ENCODE peak calls at places on chromosomes 4 and X, in six cellular contexts. One of them, this sample, is unnamed.

GRCh38 chrX:3501833-3502535 is 155.5 kb upstream of the MXRA5 start:
- DNase-seq in C1 segment of cervical spinal cord: no peak
- DNase-seq in Caki2: peak
- DNase-seq in lung: no peak
- DNase-seq in T-helper 9 cell: no peak
- DNase-seq in H9: no peak
- DNase-seq in this sample: no peak

GRCh38 chrX:24676403-24677024 is 17.2 kb upstream of the POLA1 start:
- DNase-seq in C1 segment of cervical spinal cord: no peak
- DNase-seq in Caki2: peak
- DNase-seq in lung: no peak
- DNase-seq in T-helper 9 cell: no peak
- DNase-seq in H9: no peak
- DNase-seq in this sample: no peak

GRCh38 chr4:155952546-155952945 is 1.1 kb downstream of the CTSO start:
- DNase-seq in C1 segment of cervical spinal cord: no peak
- DNase-seq in Caki2: peak
- DNase-seq in lung: no peak
- DNase-seq in T-helper 9 cell: no peak
- DNase-seq in H9: no peak
- DNase-seq in this sample: no peak

GRCh38 chrX:47862680-47863079 is 26.0 kb downstream of the ZNF81 start:
- DNase-seq in C1 segment of cervical spinal cord: no peak
- DNase-seq in Caki2: no peak
- DNase-seq in lung: no peak
- DNase-seq in T-helper 9 cell: no peak
- DNase-seq in H9: no peak
- DNase-seq in this sample: no peak

GRCh38 chrX:133297284-133297683 is 79.1 kb upstream of the TFDP3 start:
- DNase-seq in C1 segment of cervical spinal cord: no peak
- DNase-seq in Caki2: peak
- DNase-seq in lung: no peak
- DNase-seq in T-helper 9 cell: no peak
- DNase-seq in H9: no peak
- DNase-seq in this sample: no peak

GRCh38 chrX:39261446-39262147 is 460.3 kb downstream of the MID1IP1 start:
- DNase-seq in C1 segment of cervical spinal cord: no peak
- DNase-seq in Caki2: peak
- DNase-seq in lung: no peak
- DNase-seq in T-helper 9 cell: no peak
- DNase-seq in H9: no peak
- DNase-seq in this sample: no peak

GRCh38 chr4:15677507-15677988 is 4.1 kb upstream of the FAM200B start:
- DNase-seq in C1 segment of cervical spinal cord: no peak
- DNase-seq in Caki2: peak
- DNase-seq in lung: no peak
- DNase-seq in T-helper 9 cell: no peak
- DNase-seq in H9: no peak
- DNase-seq in this sample: no peak

GRCh38 chr4:32485976-32486375 is 1765.8 kb downstream of the PCDH7 start:
- DNase-seq in C1 segment of cervical spinal cord: peak
- DNase-seq in Caki2: no peak
- DNase-seq in lung: no peak
- DNase-seq in T-helper 9 cell: no peak
- DNase-seq in H9: no peak
- DNase-seq in this sample: no peak

GRCh38 chrX:132592880-132593279 is 104.0 kb upstream of the MBNL3 start:
- DNase-seq in C1 segment of cervical spinal cord: no peak
- DNase-seq in Caki2: no peak
- DNase-seq in lung: no peak
- DNase-seq in T-helper 9 cell: no peak
- DNase-seq in H9: peak
- DNase-seq in this sample: no peak

GRCh38 chrX:350534-351321 is 32.1 kb upstream of the GTPBP6 start:
- DNase-seq in C1 segment of cervical spinal cord: no peak
- DNase-seq in Caki2: no peak
- DNase-seq in lung: no peak
- DNase-seq in T-helper 9 cell: no peak
- DNase-seq in H9: no peak
- DNase-seq in this sample: peak

GRCh38 chr4:65223601-65224000 is 446.7 kb downstream of the EPHA5 start:
- DNase-seq in C1 segment of cervical spinal cord: no peak
- DNase-seq in Caki2: no peak
- DNase-seq in lung: no peak
- DNase-seq in T-helper 9 cell: no peak
- DNase-seq in H9: no peak
- DNase-seq in this sample: no peak

GRCh38 chr4:186946682-186947294 is 223.1 kb upstream of the FAT1 start:
- DNase-seq in C1 segment of cervical spinal cord: no peak
- DNase-seq in Caki2: peak
- DNase-seq in lung: no peak
- DNase-seq in T-helper 9 cell: no peak
- DNase-seq in H9: peak
- DNase-seq in this sample: no peak

GRCh38 chrX:15301924-15302323 is 13.5 kb downstream of the ASB11 start:
- DNase-seq in C1 segment of cervical spinal cord: no peak
- DNase-seq in Caki2: peak
- DNase-seq in lung: peak
- DNase-seq in T-helper 9 cell: no peak
- DNase-seq in H9: no peak
- DNase-seq in this sample: no peak

GRCh38 chr4:91448668-91449330 is 855.0 kb upstream of the GRID2 start:
- DNase-seq in C1 segment of cervical spinal cord: no peak
- DNase-seq in Caki2: peak
- DNase-seq in lung: no peak
- DNase-seq in T-helper 9 cell: no peak
- DNase-seq in H9: no peak
- DNase-seq in this sample: no peak

GRCh38 chrX:102988517-102988916 is 51.4 kb downstream of the RAB40AL start:
- DNase-seq in C1 segment of cervical spinal cord: no peak
- DNase-seq in Caki2: no peak
- DNase-seq in lung: no peak
- DNase-seq in T-helper 9 cell: no peak
- DNase-seq in H9: no peak
- DNase-seq in this sample: no peak

This sample was measured in posterior vena cava.